ENCODE peak calls at places on chromosomes 3 and 15, in five cellular contexts. R, H, K, U and N are unnamed samples. For H3K4me1, the result is how much of the 10 kb centered on the place peaks cover.

GRCh38 chr3:54756330-54756731 is 171.5 kb downstream of the LRTM1 start:
- DNase-seq in H (no peak), U (no peak), R (no peak), K (no peak), N (no peak)

GRCh38 chr15:69060041-69060481 is 45.6 kb downstream of the NOX5 start:
- DNase-seq in K (no peak), H (peak), R (peak), U (no peak), N (peak)

GRCh38 chr3:186825294-186825821 is 17.2 kb upstream of the ADIPOQ start:
- DNase-seq in U (no peak), R (no peak), K (no peak), H (no peak), N (no peak)

GRCh38 chr3:66385066-66385465 is 115.8 kb downstream of the LRIG1 start:
- DNase-seq in H (no peak), U (no peak), K (no peak), R (no peak), N (no peak)

GRCh38 chr3:178289544-178290160 is 246.6 kb upstream of the KCNMB2 start:
- DNase-seq in R (no peak), H (peak), K (no peak), U (peak), N (peak)

GRCh38 chr3:16295298-16295890 is 30.4 kb downstream of the OXNAD1 start:
- DNase-seq in U (no peak), R (no peak), K (no peak), H (no peak), N (no peak)

GRCh38 chr3:20043398-20043797 is 3.2 kb downstream of the KAT2B start:
- DNase-seq in U (peak), R (peak), K (no peak), H (peak), N (peak)

GRCh38 chr3:195033531-195034091 is 237.3 kb downstream of the XXYLT1 start:
- DNase-seq in U (no peak), R (peak), H (no peak), K (peak), N (no peak)

GRCh38 chr15:52680041-52680391 is 828 bp upstream of the ATOSA start:
- DNase-seq in R (no peak), H (no peak), K (no peak), U (no peak), N (no peak)

GRCh38 chr3:8460815-8461482 is 40.7 kb upstream of the LMCD1 start:
- DNase-seq in H (no peak), U (no peak), R (no peak), K (no peak), N (no peak)

GRCh38 chr3:183338520-183338919 is 85.5 kb downstream of the B3GNT5 start:
- DNase-seq in R (no peak), U (no peak), K (no peak), H (no peak), N (no peak)

GRCh38 chr15:40075298-40076044 is 33.2 kb downstream of the BMF start:
- DNase-seq in U (no peak), K (no peak), H (no peak), R (peak), N (no peak)

GRCh38 chr3:189123595-189124387 is 48.0 kb upstream of the TPRG1 start:
- DNase-seq in U (peak), R (no peak), K (no peak), H (peak), N (peak)
- H3K4me1 ChIP-seq in U (under half), R (under half), K (under half), H (under half), N (under half)

GRCh38 chr3:28242519-28242918 is 1.1 kb downstream of the CMC1 start:
- DNase-seq in K (no peak), H (no peak), R (no peak), U (no peak), N (no peak)

GRCh38 chr3:28239108-28239507 is 2.3 kb upstream of the CMC1 start:
- DNase-seq in K (no peak), U (no peak), R (no peak), H (no peak), N (no peak)

GRCh38 chr3:28240440-28240839 is 979 bp upstream of the CMC1 start:
- DNase-seq in K (no peak), H (no peak), U (no peak), R (no peak), N (no peak)

GRCh38 chr3:28243424-28244106 is 2.1 kb downstream of the CMC1 start:
- DNase-seq in R (no peak), K (no peak), H (no peak), U (no peak), N (no peak)

GRCh38 chr3:28241221-28242160 is at the start of gene CMC1:
- DNase-seq in U (peak), R (peak), H (peak), K (peak), N (peak)
- TF ChIP-seq POLR2A in U (peak), R (peak), H (peak), K (peak), N (no peak)

GRCh38 chr3:61865466-61865865 is 304.1 kb downstream of the PTPRG start:
- DNase-seq in H (no peak), U (no peak), R (no peak), K (no peak), N (no peak)
- H3K4me1 ChIP-seq in H (under half), U (under half), R (under half), K (under half), N (under half)

DNA sequence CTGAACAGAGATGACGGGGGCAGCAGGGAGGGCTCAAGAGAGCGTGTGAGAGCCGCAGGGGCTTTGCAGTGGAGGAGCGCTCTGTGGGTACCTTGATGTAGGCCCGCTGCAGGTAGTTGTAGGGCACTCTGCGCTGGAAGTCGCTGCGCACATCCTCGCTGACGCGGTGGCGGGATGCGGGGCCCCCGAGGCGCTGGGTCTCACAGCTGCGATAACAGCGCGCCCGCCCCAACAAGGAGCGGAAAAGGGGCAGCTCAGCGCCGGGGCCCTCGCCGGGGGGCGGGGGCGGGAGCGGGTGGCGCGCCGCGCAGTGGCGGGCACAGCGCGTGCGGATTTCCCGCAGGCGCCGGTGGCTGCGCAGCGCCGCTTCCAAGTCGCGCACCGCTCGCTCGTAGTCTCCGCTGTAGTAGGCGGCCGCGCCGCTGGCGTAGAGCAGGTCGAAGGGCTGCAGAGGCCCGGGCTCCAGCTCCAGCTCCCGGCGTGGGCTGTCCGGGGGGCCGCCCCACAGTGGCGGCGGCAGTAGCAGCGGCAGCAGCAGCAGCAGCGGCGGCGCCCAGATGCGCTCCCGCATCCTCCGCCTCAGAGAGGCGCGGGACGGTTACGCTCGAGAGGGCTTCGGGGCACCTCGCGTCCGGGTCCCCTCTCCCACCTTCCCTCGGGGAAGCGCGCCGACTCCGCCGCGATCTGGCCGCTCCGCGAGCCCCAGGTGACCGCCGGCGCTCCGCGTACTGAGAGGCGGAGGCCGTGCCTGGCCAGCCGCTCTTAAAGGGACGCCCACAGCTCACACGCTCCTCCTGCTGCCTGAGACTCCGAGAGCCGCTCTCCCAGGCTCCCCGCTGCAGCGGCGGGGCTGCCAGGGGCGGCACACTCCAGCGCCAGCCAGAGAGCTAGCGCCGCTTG is at the start of gene P3H2:
- DNase-seq in U (peak), K (peak), R (peak), H (peak), N (peak)
- TF ChIP-seq POLR2A in U (no peak), K (no peak), R (no peak), H (no peak), N (no peak)

DNA sequence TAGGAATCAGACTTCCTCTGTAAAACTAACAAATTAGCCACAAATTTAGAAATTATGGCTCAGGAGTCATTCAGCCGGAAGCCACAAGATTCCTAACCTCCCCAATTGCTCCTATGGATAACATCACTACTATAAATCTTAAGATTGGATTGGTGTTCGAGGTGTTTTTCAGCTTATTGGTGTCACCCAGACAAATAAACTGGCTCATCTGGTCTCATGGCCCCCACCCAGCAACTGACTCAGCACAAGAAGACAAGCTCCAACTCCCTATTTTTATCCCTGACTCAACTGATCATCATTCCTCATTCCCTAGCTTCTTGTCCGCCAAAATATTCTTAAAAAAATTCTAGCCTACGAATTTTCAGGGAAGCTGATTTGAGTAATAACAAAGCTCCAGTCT is 135.1 kb upstream of the STRIT1 start:
- DNase-seq in K (no peak), U (no peak), R (no peak), H (no peak), N (no peak)
- H3K4me1 ChIP-seq in K (under half), U (under half), R (under half), H (under half), N (under half)

GRCh38 chr3:42979044-42979962 is at the start of gene GASK1A:
- DNase-seq in K (no peak), U (peak), H (peak), R (peak), N (peak)
- TF ChIP-seq POLR2A in K (no peak), U (no peak), H (no peak), R (no peak), N (no peak)